ENCODE peak calls at places on chromosomes 1 and 21, in seven cellular contexts. S is prostate gland, D is uterus, G is transverse colon, Z is right lobe of liver, I is tibial nerve, W is sigmoid colon. U is an unnamed sample.

GRCh38 chr1:214332950-214333798 is 52.2 kb downstream of the SMYD2 start:
- DNase-seq in G (peak), I (peak), Z (no peak), S (peak), D (peak), W (peak), U (peak)

GRCh38 chr1:49842596-49842995 is 181.2 kb downstream of the AGBL4 start:
- DNase-seq in S (no peak), W (no peak), D (no peak), I (no peak), G (no peak), Z (no peak), U (no peak)

GRCh38 chr1:20279507-20279906 is 11.2 kb upstream of the VWA5B1 start:
- DNase-seq in S (no peak), I (no peak), D (no peak), G (peak), W (no peak), Z (no peak), U (no peak)

GRCh38 chr1:24765308-24765988 is 20.2 kb downstream of the CLIC4 start:
- DNase-seq in D (no peak), Z (no peak), W (no peak), I (no peak), S (no peak), G (no peak), U (no peak)

GRCh38 chr1:23916209-23917131 is 3.3 kb upstream of the CNR2 start:
- DNase-seq in S (peak), G (peak), Z (peak), W (peak), I (no peak), D (peak), U (no peak)

GRCh38 chr21:45228171-45228641 is 59.5 kb downstream of the POFUT2 start:
- DNase-seq in G (no peak), S (no peak), W (peak), I (no peak), Z (no peak), D (peak), U (no peak)

GRCh38 chr21:43274946-43275310 is 106.1 kb downstream of the CRYAA start:
- DNase-seq in Z (no peak), G (no peak), I (no peak), S (no peak), W (no peak), D (no peak), U (no peak)

GRCh38 chr1:219174672-219175564 is 1.2 kb downstream of the LYPLAL1 start:
- DNase-seq in Z (peak), S (peak), I (no peak), D (peak), W (no peak), G (peak), U (peak)

GRCh38 chr1:153922076-153922837 is 515 bp downstream of the GATAD2B start:
- DNase-seq in I (no peak), W (no peak), D (peak), Z (no peak), G (no peak), S (peak), U (peak)

GRCh38 chr21:41796476-41797080 is 29.7 kb upstream of the RIPK4 start:
- DNase-seq in I (no peak), D (no peak), G (no peak), Z (no peak), S (no peak), W (no peak), U (no peak)

GRCh38 chr1:61452354-61452990 is 272.5 kb downstream of the TM2D1 start:
- DNase-seq in S (no peak), W (no peak), I (no peak), Z (no peak), D (no peak), G (no peak), U (peak)

GRCh38 chr1:63729227-63729620 is 44.6 kb upstream of the ROR1 start:
- DNase-seq in I (no peak), D (no peak), W (no peak), G (no peak), S (no peak), Z (no peak), U (no peak)

GRCh38 chr1:201185527-201186128 is 5.0 kb upstream of the IGFN1 start:
- DNase-seq in I (no peak), Z (no peak), W (no peak), D (no peak), G (no peak), S (no peak), U (no peak)

GRCh38 chr1:201019321-201019977 is 4.1 kb downstream of the KIF21B start:
- DNase-seq in W (no peak), S (no peak), G (peak), D (no peak), I (no peak), Z (peak), U (peak)

GRCh38 chr1:244049142-244049968 is 1.7 kb upstream of the ZBTB18 start:
- DNase-seq in I (no peak), G (peak), W (peak), D (peak), Z (peak), S (peak), U (peak)

GRCh38 chr1:244049969-244050834 is 881 bp upstream of the ZBTB18 start:
- DNase-seq in G (peak), I (no peak), S (peak), D (no peak), Z (peak), W (no peak), U (peak)

GRCh38 chr1:244052011-244052727 is 1.1 kb downstream of the ZBTB18 start:
- DNase-seq in Z (no peak), G (no peak), D (no peak), S (no peak), W (no peak), I (no peak), U (peak)

GRCh38 chr1:244052728-244053312 is 1.7 kb downstream of the ZBTB18 start:
- DNase-seq in D (no peak), W (no peak), S (no peak), I (no peak), Z (no peak), G (no peak), U (no peak)

DNA sequence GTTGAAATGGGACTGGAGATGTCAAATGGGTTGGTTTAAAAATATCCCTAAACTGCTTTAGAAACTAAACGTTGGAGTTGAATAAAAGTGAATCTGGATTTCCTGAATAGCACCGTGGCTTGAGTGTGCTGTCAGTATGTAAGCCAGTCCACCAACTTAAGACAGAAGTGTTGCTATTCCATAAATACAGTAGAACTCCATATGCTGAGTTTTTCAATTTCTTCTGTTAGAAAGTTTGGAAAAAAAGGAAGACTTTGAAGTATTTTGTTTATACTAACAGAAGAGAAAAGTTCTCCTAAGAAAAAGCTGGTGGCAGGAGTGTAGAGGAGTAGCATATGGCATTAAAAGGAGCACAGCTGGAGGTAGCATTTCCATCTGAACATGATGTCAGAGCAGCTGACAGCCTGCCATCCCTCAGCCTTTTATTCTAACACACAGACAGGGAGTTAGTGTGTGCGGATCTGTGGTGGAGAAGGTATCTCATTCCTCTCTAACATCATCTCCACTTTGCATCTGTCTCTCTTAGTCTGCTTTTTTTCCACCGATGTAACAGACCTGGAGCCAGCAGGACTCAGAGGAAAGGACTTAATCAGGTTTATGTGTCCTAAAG is at the start of gene ZBTB18:
- DNase-seq in S (no peak), I (no peak), G (no peak), Z (no peak), D (no peak), W (no peak), U (peak)
- TF ChIP-seq POLR2A in S (no peak), I (peak), G (no peak), Z (peak), D (no peak), W (no peak), U (no peak)

GRCh38 chr1:26942656-26943055 is 17.6 kb downstream of the KDF1 start:
- DNase-seq in W (no peak), D (no peak), S (no peak), I (no peak), Z (no peak), G (no peak), U (no peak)
- TF ChIP-seq POLR2A in W (no peak), D (no peak), S (no peak), I (no peak), Z (no peak), G (no peak), U (no peak)

DNA sequence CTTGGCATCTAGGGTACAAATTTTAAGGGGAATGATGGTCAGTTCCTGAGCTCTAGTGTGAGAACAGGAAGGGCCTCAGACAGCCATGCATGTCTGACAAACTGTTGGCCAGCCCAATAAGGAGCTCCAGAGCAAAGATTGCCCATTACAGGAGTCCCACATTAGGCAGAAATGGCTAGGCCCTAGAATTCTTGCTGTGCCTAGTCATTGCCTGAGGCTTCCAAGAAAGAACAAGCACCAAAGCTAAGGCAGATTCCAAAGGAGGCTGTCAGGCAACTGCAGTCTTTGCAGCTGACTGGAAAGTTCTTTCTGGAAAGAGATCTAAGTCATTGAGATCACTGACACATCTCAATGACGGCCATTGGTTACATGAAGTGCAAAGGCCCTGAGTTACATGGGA is 3.9 kb upstream of the STIL start:
- DNase-seq in D (no peak), Z (no peak), G (no peak), S (no peak), W (no peak), I (no peak), U (no peak)
- TF ChIP-seq POLR2A in D (no peak), Z (no peak), G (no peak), S (no peak), W (no peak), I (no peak), U (no peak)

GRCh38 chr1:43443197-43443946 is 10.4 kb downstream of the HYI start:
- DNase-seq in D (peak), I (no peak), W (peak), Z (peak), G (peak), S (no peak), U (no peak)
- TF ChIP-seq POLR2A in D (no peak), I (no peak), W (no peak), Z (no peak), G (no peak), S (no peak), U (no peak)

DNA sequence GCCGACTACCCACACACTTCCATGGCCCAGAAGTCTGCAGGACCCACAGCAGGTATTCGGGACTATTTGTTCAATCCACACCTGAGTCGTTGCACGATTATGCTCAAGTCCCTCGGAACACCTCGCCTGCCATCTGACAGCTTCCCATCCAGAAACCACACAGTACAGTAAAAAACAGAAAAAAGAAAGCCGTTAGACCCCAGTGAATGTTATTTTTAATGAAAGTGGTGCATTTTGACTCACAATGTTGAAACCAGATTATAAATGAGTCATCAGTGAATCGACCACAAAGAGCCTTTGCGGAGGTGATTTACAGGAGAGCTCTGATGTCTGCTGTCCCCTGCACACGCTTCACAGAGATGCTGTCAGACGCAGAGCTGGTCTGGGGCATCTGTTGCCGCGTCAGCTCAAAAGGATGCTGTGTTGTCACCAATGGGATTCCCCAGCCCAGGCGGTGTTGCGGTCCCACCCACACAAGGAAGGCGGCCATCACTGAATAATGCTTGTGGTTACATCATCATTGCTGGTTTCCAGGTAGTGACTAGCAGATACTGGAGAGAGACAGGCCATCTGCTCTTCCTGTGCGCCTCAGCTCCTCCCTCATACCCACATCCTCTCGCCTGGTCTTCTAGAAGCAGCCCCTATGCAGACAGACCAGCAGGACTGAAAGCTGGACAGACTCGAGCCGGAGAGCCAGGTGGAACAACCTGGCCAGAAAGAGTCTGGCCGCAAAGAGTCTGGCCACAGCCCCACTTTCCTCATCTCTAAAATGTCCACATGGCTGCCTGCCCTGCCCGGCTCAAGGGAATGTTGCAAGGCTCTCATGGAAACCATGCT is 116.8 kb downstream of the TOMM20 start:
- DNase-seq in Z (peak), S (no peak), G (peak), W (peak), D (peak), I (no peak), U (peak)
- TF ChIP-seq POLR2A in Z (no peak), S (no peak), G (no peak), W (no peak), D (no peak), I (no peak), U (no peak)

GRCh38 chr1:151510957-151511635 is at the start of gene CGN:
- DNase-seq in G (peak), D (peak), W (peak), S (peak), Z (peak), I (peak), U (peak)
- TF ChIP-seq POLR2A in G (peak), D (no peak), W (no peak), S (peak), Z (peak), I (peak), U (no peak)

U was measured in erythroblast.